ENCODE peak calls at places on chromosomes 6 and 20, in four cellular contexts. T, A, C and X are unnamed samples. For H3K4me1, the result is how much of the 10 kb centered on the place peaks cover.

GRCh38 chr20:1324598-1325172 is 4.3 kb downstream of the SDCBP2 start:
- DNase-seq in T (no peak), A (no peak), C (no peak), X (no peak)

GRCh38 chr6:3394671-3395070 is 62.2 kb downstream of the SLC22A23 start:
- DNase-seq in T (no peak), A (no peak), C (no peak), X (no peak)

GRCh38 chr20:53149184-53149651 is 177.1 kb downstream of the TSHZ2 start:
- DNase-seq in T (no peak), A (no peak), C (no peak), X (no peak)

GRCh38 chr20:62900692-62901584 is 25.4 kb downstream of the DIDO1 start:
- DNase-seq in T (peak), A (peak), C (no peak), X (no peak)

GRCh38 chr6:71028236-71028876 is 71.5 kb upstream of the B3GAT2 start:
- DNase-seq in T (no peak), A (no peak), C (no peak), X (no peak)

GRCh38 chr20:47464380-47465101 is 37.1 kb upstream of the NCOA3 start:
- DNase-seq in T (no peak), A (no peak), C (no peak), X (no peak)

GRCh38 chr6:131694832-131695426 is 6.3 kb downstream of the OR2A4 start:
- DNase-seq in T (peak), A (peak), C (peak), X (no peak)

GRCh38 chr6:145891126-145891525 is 73.0 kb downstream of the SHPRH start:
- DNase-seq in T (no peak), A (no peak), C (no peak), X (no peak)

GRCh38 chr6:30752164-30752927 is 8.0 kb upstream of the IER3 start:
- DNase-seq in T (no peak), A (no peak), C (no peak), X (no peak)

GRCh38 chr6:139695361-139695760 is 320.9 kb upstream of the CITED2 start:
- DNase-seq in T (no peak), A (no peak), C (no peak), X (no peak)

GRCh38 chr6:169185692-169186485 is 67.8 kb downstream of the THBS2 start:
- DNase-seq in T (no peak), A (no peak), C (no peak), X (no peak)

GRCh38 chr6:157946865-157947532 is 34.7 kb upstream of the SYNJ2 start:
- DNase-seq in T (peak), A (peak), C (no peak), X (peak)

GRCh38 chr6:113178349-113178748 is 678.8 kb upstream of the MARCKS start:
- DNase-seq in T (no peak), A (no peak), C (no peak), X (no peak)

GRCh38 chr6:163709255-163709654 is 294.7 kb downstream of the QKI start:
- DNase-seq in T (no peak), A (no peak), C (no peak), X (no peak)

GRCh38 chr6:30955367-30956042 is 14.7 kb downstream of the MUCL3 start:
- DNase-seq in T (peak), A (peak), C (peak), X (peak)

DNA sequence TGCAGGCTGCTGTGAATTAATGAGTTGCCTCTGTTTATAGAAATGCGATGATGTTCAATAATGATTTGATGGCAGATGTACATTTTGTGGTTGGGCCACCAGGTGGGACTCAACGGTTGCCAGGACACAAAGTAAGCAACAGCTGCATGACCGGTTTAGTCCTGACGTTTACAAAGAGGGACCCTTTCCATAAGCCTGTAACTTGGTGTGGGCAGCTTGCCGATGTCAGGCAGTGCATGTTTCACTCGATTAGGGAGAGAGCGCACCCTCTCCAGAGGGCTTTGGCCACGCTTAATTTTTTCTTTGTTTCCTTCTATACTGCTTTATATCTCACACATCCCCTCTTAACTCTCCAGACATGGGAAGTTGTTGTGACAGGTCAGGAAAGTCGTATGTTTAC is 1.4 kb downstream of the BTBD3 start:
- DNase-seq in T (peak), A (peak), C (no peak), X (no peak)
- H3K27ac ChIP-seq in T (no peak), A (peak), C (no peak), X (no peak)

DNA sequence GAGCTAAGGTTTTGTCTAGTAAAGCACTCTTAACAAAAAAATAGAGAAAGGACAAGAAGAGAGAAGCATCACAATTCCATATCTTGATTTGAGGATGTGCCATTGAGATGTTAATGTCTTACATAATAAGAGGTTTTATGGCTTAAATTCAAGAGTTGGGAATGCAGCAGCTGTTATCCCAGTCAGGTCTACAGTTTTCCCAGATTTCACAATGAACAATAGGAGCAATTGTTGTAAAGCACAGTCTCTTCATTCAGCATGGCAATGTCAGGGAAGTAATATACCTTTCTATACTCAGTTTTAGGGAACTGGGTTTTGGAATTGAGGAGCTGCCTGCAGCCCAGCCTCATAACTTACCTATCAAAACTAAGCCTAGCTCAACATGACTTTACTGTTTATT is 135.0 kb downstream of the ISM1 start:
- DNase-seq in T (no peak), A (no peak), C (no peak), X (no peak)
- H3K4me3 ChIP-seq in T (no peak), A (no peak), C (no peak), X (no peak)

GRCh38 chr20:58054082-58054481 is 174.4 kb downstream of the ANKRD60 start:
- DNase-seq in T (no peak), A (no peak), C (no peak), X (no peak)
- H3K4me1 ChIP-seq in T (under half), A (under half), C (under half), X (under half)

GRCh38 chr6:168105813-168106660 is 27.0 kb upstream of the FRMD1 start:
- DNase-seq in T (no peak), A (no peak), C (no peak), X (no peak)

GRCh38 chr6:168110437-168110836 is 31.4 kb upstream of the FRMD1 start:
- DNase-seq in T (no peak), A (no peak), C (no peak), X (no peak)

GRCh38 chr6:168107191-168107940 is 28.4 kb upstream of the FRMD1 start:
- DNase-seq in T (no peak), A (no peak), C (no peak), X (no peak)

GRCh38 chr6:168111911-168112310 is 32.9 kb upstream of the FRMD1 start:
- DNase-seq in T (no peak), A (no peak), C (no peak), X (no peak)

GRCh38 chr6:168109171-168109570 is 30.2 kb upstream of the FRMD1 start:
- DNase-seq in T (no peak), A (no peak), C (no peak), X (no peak)
- H3K27ac ChIP-seq in T (no peak), A (no peak), C (no peak), X (no peak)

GRCh38 chr6:24440897-24441598 is 38.3 kb downstream of the MRS2 start:
- DNase-seq in T (no peak), A (no peak), C (no peak), X (no peak)
- H3K4me3 ChIP-seq in T (no peak), A (no peak), C (no peak), X (no peak)